ENCODE peak calls at places on chromosomes 4 and X, in seven cellular contexts. W is suprapubic skin, Z is ovary, O is A549, B is uterus, F is endothelial cell of umbilical vein, T is gastrocnemius medialis. M is an unnamed sample.

GRCh38 chr4:103032575-103032974 is 13.1 kb upstream of the SLC9B1 start:
- DNase-seq in W (no peak), Z (no peak), O (peak), B (no peak), F (peak), T (no peak), M (no peak)

GRCh38 chr4:80266267-80266901 is at the start of gene FGF5:
- DNase-seq in W (peak), Z (no peak), O (no peak), B (peak), F (peak), T (no peak), M (peak)

GRCh38 chr4:113761682-113762060 is at the start of gene CAMK2D:
- DNase-seq in W (peak), Z (peak), O (peak), B (peak), F (peak), T (peak), M (peak)

GRCh38 chr4:47837582-47838294 is at the start of gene CORIN:
- DNase-seq in W (peak), Z (no peak), O (no peak), B (peak), F (no peak), T (no peak), M (no peak)

GRCh38 chr4:8818063-8818881 is 53.4 kb downstream of the HMX1 start:
- DNase-seq in W (peak), Z (no peak), O (no peak), B (no peak), F (no peak), T (no peak), M (no peak)

GRCh38 chr4:38189445-38189844 is 229.2 kb downstream of the PTTG2 start:
- DNase-seq in W (no peak), Z (no peak), O (peak), B (no peak), F (peak), T (no peak), M (peak)

GRCh38 chr4:73257995-73258667 is 467 bp downstream of the ANKRD17 start:
- DNase-seq in W (peak), Z (peak), O (peak), B (peak), F (peak), T (peak), M (no peak)

GRCh38 chr4:79290376-79290775 is 35.5 kb downstream of the NAA11 start:
- DNase-seq in W (no peak), Z (no peak), O (no peak), B (no peak), F (no peak), T (no peak), M (no peak)

GRCh38 chr4:108991929-108992328 is 229.1 kb upstream of the ETNPPL start:
- DNase-seq in W (no peak), Z (no peak), O (no peak), B (no peak), F (no peak), T (no peak), M (no peak)

GRCh38 chr4:41409095-41409494 is 128.9 kb upstream of the LIMCH1 start:
- DNase-seq in W (no peak), Z (no peak), O (no peak), B (no peak), F (no peak), T (no peak), M (no peak)

GRCh38 chr4:102519925-102520324 is 18.8 kb downstream of the NFKB1 start:
- DNase-seq in W (no peak), Z (no peak), O (no peak), B (no peak), F (no peak), T (no peak), M (no peak)

GRCh38 chr4:184747034-184747830 is 13.3 kb upstream of the CENPU start:
- DNase-seq in W (no peak), Z (no peak), O (no peak), B (no peak), F (no peak), T (peak), M (no peak)

GRCh38 chr4:138727704-138728103 is 287.9 kb upstream of the NOCT start:
- DNase-seq in W (no peak), Z (no peak), O (no peak), B (no peak), F (no peak), T (no peak), M (no peak)

GRCh38 chrX:76148753-76149152 is 24.1 kb upstream of the PBDC1 start:
- DNase-seq in W (peak), Z (peak), O (peak), B (peak), F (peak), T (no peak), M (no peak)

GRCh38 chr4:173522160-173522873 is 7.7 kb downstream of the HAND2 start:
- DNase-seq in W (peak), Z (peak), O (no peak), B (peak), F (peak), T (peak), M (no peak)

GRCh38 chrX:1911401-1912131 is 296.7 kb downstream of the ASMT start:
- DNase-seq in W (no peak), Z (no peak), O (no peak), B (no peak), F (no peak), T (no peak), M (no peak)

GRCh38 chrX:152480269-152481212 is 29.4 kb upstream of the GABRA3 start:
- DNase-seq in W (no peak), Z (no peak), O (no peak), B (no peak), F (no peak), T (no peak), M (no peak)

GRCh38 chr4:113901994-113902787 is 77.3 kb downstream of the ARSJ start:
- DNase-seq in W (no peak), Z (no peak), O (no peak), B (no peak), F (peak), T (no peak), M (no peak)

GRCh38 chr4:137083571-137083970 is 448.7 kb downstream of the PCDH18 start:
- DNase-seq in W (no peak), Z (no peak), O (no peak), B (no peak), F (no peak), T (no peak), M (no peak)

GRCh38 chr4:53905935-53906377 is 158.4 kb downstream of the CHIC2 start:
- DNase-seq in W (no peak), Z (peak), O (peak), B (peak), F (no peak), T (peak), M (no peak)

GRCh38 chrX:12065251-12065650 is 73.0 kb upstream of the FRMPD4 start:
- DNase-seq in W (no peak), Z (no peak), O (peak), B (no peak), F (peak), T (no peak), M (no peak)

GRCh38 chr4:117560329-117560728 is 474.0 kb upstream of the NDST3 start:
- DNase-seq in W (no peak), Z (no peak), O (peak), B (no peak), F (peak), T (no peak), M (no peak)

GRCh38 chr4:183636923-183637322 is 22.1 kb downstream of the RWDD4 start:
- DNase-seq in W (no peak), Z (no peak), O (peak), B (no peak), F (peak), T (no peak), M (no peak)

GRCh38 chrX:48835524-48836329 is at the start of gene PCSK1N:
- DNase-seq in W (no peak), Z (no peak), O (peak), B (no peak), F (no peak), T (no peak), M (no peak)

GRCh38 chr4:140711910-140712309 is 44.3 kb downstream of the TBC1D9 start:
- DNase-seq in W (no peak), Z (no peak), O (no peak), B (no peak), F (no peak), T (no peak), M (no peak)

GRCh38 chr4:155426953-155427352 is 50.2 kb upstream of the MAP9 start:
- DNase-seq in W (no peak), Z (no peak), O (peak), B (no peak), F (no peak), T (no peak), M (no peak)

GRCh38 chrX:40736170-40736505 is 796 bp upstream of the MED14 start:
- DNase-seq in W (no peak), Z (no peak), O (no peak), B (no peak), F (no peak), T (no peak), M (no peak)

GRCh38 chr4:8591626-8592365 is 769 bp upstream of the CPZ start:
- DNase-seq in W (no peak), Z (no peak), O (no peak), B (no peak), F (no peak), T (no peak), M (no peak)

GRCh38 chrX:66677430-66677829 is 38.6 kb upstream of the EDA2R start:
- DNase-seq in W (no peak), Z (no peak), O (no peak), B (no peak), F (peak), T (no peak), M (no peak)

GRCh38 chrX:2640436-2641150 is 50.5 kb upstream of the CD99 start:
- DNase-seq in W (no peak), Z (no peak), O (no peak), B (no peak), F (no peak), T (no peak), M (no peak)

GRCh38 chr4:157220026-157220881 is at the start of gene GRIA2:
- DNase-seq in W (no peak), Z (peak), O (peak), B (peak), F (peak), T (no peak), M (peak)

GRCh38 chr4:30839583-30840520 is 119.7 kb downstream of the PCDH7 start:
- DNase-seq in W (no peak), Z (no peak), O (no peak), B (no peak), F (peak), T (no peak), M (no peak)

DNA sequence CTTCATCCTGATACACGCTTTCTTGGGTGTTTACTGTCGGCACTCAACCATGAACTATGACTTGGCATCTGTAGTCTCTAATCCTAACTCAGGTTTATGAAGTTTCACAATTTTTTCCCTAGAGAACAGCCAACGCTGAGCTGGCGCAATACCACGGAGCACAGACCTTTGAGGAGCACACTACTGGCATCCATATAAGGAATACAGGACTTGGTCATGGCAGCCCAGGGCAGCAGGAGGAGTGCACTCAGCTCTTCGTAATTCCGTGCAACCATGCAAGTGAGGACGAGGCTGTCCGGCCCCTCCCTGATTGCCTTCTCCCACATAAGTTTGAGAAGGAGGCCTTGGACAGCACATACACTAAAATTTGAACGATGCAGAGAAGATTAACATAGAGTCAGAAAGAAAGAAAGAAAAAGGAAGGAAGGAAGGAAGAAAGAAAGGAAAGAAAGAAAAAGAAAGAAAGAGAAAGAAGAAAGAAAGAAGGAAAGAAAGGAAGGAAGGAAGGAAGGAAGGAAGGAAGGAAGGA is 41.0 kb upstream of the PDLIM5 start:
- DNase-seq in W (no peak), Z (peak), O (peak), B (peak), F (no peak), T (peak), M (no peak)
- TF ChIP-seq POLR2A in W (no peak), Z (no peak), O (no peak), B (no peak), F (no peak), T (peak), M (no peak)

DNA sequence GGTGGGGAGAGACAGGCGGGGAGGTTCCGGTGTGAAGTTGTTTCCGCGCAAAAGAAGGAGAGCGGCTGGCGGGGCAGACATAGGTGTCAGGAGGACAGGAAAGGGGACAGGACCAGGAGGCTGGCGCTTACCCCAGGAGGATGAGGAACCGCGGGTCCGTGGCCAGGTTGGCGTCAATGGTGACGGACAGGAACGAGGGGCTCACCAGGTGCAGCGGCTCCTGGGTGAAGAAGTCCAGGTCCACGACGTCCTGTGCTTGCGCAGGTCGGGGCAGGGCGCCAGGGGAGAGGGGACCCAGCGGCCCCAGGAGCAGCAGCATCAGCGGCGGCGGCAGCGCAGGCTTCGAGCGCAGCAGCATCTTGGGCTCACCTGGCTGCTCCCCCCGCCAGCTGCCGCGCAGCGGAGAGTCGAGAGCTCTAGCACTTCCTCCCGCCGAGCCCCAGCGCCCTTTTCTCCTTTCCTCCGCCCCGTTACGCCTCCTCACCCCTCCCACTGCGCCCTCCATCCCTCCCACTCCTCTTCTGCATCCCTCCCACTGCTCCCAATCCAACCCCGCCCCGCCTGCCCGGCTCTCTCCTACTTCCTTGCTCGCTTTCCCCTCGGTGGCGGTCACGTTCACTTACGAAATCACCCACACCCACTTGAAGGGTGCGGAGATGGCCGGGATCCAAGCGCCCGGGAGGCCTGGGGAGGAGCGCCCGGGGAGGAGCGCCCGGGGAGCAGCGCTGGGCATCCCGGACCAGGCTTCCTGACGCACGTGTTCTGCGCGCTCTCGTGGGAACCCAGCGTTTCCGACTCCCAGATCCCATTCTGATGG is at the start of gene HPSE:
- DNase-seq in W (peak), Z (peak), O (peak), B (peak), F (peak), T (peak), M (peak)
- TF ChIP-seq POLR2A in W (peak), Z (no peak), O (no peak), B (no peak), F (no peak), T (no peak), M (no peak)

GRCh38 chrX:109840585-109840984 is 107.5 kb upstream of the ACSL4 start:
- DNase-seq in W (no peak), Z (peak), O (peak), B (peak), F (no peak), T (no peak), M (no peak)
- TF ChIP-seq POLR2A in W (no peak), Z (no peak), O (no peak), B (no peak), F (no peak), T (no peak), M (no peak)

GRCh38 chrX:115592997-115593734 is 32.2 kb downstream of the PLS3 start:
- DNase-seq in W (no peak), Z (no peak), O (no peak), B (no peak), F (peak), T (no peak), M (no peak)
- TF ChIP-seq POLR2A in W (no peak), Z (no peak), O (no peak), B (no peak), F (peak), T (no peak), M (no peak)

M was measured in H54.